ENCODE peak calls at places on chromosomes 16 and 17, in four cellular contexts. T, B, D and F are unnamed samples. For H3K9me1, the result is how much of the 10 kb centered on the place peaks cover.

GRCh38 chr16:81530296-81530721 is 85.7 kb downstream of the CMIP start:
- DNase-seq in D (no peak), B (no peak), T (no peak), F (no peak)

GRCh38 chr16:48013476-48013875 is 142.3 kb downstream of the ABCC12 start:
- DNase-seq in D (no peak), B (no peak), T (no peak), F (peak)

GRCh38 chr16:13176711-13177110 is 275.3 kb downstream of the SHISA9 start:
- DNase-seq in B (no peak), D (no peak), T (no peak), F (no peak)

GRCh38 chr16:28098171-28098958 is 34.9 kb upstream of the GSG1L start:
- DNase-seq in T (no peak), D (no peak), B (no peak), F (no peak)

GRCh38 chr17:67280279-67280678 is 35.3 kb upstream of the HELZ start:
- DNase-seq in T (peak), B (no peak), D (no peak), F (peak)

GRCh38 chr16:66742409-66742808 is 9.0 kb downstream of the DYNC1LI2 start:
- DNase-seq in B (no peak), T (no peak), D (no peak), F (no peak)

GRCh38 chr17:159609-160008 is 21.8 kb downstream of the DOC2B start:
- DNase-seq in T (no peak), D (no peak), B (no peak), F (no peak)

GRCh38 chr16:90020260-90020837 is 1.1 kb upstream of the DBNDD1 start:
- DNase-seq in D (no peak), T (peak), B (no peak), F (no peak)

GRCh38 chr16:1335996-1336395 is 2.6 kb downstream of the BAIAP3 start:
- DNase-seq in T (no peak), D (no peak), B (no peak), F (no peak)

GRCh38 chr16:75621170-75621477 is 2.0 kb downstream of the ADAT1 start:
- DNase-seq in D (peak), T (peak), B (peak), F (no peak)

GRCh38 chr16:57801098-57801855 is 1.0 kb downstream of the KIFC3 start:
- DNase-seq in T (peak), B (no peak), D (peak), F (no peak)

GRCh38 chr16:83552193-83552592 is 255.6 kb upstream of the HSBP1 start:
- DNase-seq in D (no peak), T (peak), B (no peak), F (no peak)

GRCh38 chr17:76519048-76519614 is 17.9 kb upstream of the RHBDF2 start:
- DNase-seq in D (no peak), T (no peak), B (no peak), F (no peak)

GRCh38 chr16:1707193-1707790 is 1.3 kb downstream of the MAPK8IP3 start:
- DNase-seq in T (peak), B (no peak), D (peak), F (no peak)

GRCh38 chr16:70700101-70701020 is 14.5 kb upstream of the MTSS2 start:
- DNase-seq in B (no peak), T (no peak), D (no peak), F (no peak)

GRCh38 chr17:27919120-27919519 is 26.0 kb upstream of the LYRM9 start:
- DNase-seq in D (no peak), B (no peak), T (no peak), F (no peak)

GRCh38 chr17:59762022-59762825 is 54.8 kb downstream of the VMP1 start:
- DNase-seq in D (peak), T (peak), B (no peak), F (no peak)

GRCh38 chr17:73748521-73748920 is 104.3 kb upstream of the SDK2 start:
- DNase-seq in B (no peak), T (no peak), D (no peak), F (no peak)

GRCh38 chr16:85313541-85314208 is 201.4 kb upstream of the CIBAR2 start:
- DNase-seq in T (peak), D (peak), B (no peak), F (no peak)

GRCh38 chr17:74803971-74804370 is 27.8 kb upstream of the NAT9 start:
- DNase-seq in D (no peak), T (no peak), B (no peak), F (no peak)

GRCh38 chr17:18980682-18981384 is 23.7 kb downstream of the FAM83G start:
- DNase-seq in T (peak), B (no peak), D (no peak), F (no peak)

GRCh38 chr17:28018439-28019070 is 23.9 kb upstream of the NLK start:
- DNase-seq in T (peak), B (no peak), D (no peak), F (no peak)

GRCh38 chr17:57834146-57834741 is 15.6 kb downstream of the MRPS23 start:
- DNase-seq in D (no peak), T (no peak), B (no peak), F (no peak)

GRCh38 chr17:11356371-11356770 is 115.4 kb downstream of the SHISA6 start:
- DNase-seq in B (no peak), T (no peak), D (no peak), F (no peak)

GRCh38 chr17:69179227-69179952 is 37.7 kb upstream of the ABCA6 start:
- DNase-seq in B (no peak), D (no peak), T (peak), F (no peak)

GRCh38 chr17:17382901-17383300 is 79.7 kb downstream of the NT5M start:
- DNase-seq in B (no peak), T (no peak), D (peak), F (no peak)

GRCh38 chr17:68910256-68910705 is 44.9 kb downstream of the ABCA8 start:
- DNase-seq in B (no peak), T (peak), D (no peak), F (no peak)

GRCh38 chr17:79323556-79323955 is 248.9 kb downstream of the ENGASE start:
- DNase-seq in D (no peak), T (no peak), B (no peak), F (no peak)

GRCh38 chr16:66509576-66509975 is 40.3 kb downstream of the TK2 start:
- DNase-seq in D (no peak), T (no peak), B (no peak), F (no peak)

GRCh38 chr16:50281391-50282009 is 15.1 kb downstream of the ADCY7 start:
- DNase-seq in D (no peak), B (no peak), T (no peak), F (no peak)

GRCh38 chr17:66978514-66979061 is 14.1 kb downstream of the CACNG4 start:
- DNase-seq in D (no peak), T (no peak), B (no peak), F (no peak)

DNA sequence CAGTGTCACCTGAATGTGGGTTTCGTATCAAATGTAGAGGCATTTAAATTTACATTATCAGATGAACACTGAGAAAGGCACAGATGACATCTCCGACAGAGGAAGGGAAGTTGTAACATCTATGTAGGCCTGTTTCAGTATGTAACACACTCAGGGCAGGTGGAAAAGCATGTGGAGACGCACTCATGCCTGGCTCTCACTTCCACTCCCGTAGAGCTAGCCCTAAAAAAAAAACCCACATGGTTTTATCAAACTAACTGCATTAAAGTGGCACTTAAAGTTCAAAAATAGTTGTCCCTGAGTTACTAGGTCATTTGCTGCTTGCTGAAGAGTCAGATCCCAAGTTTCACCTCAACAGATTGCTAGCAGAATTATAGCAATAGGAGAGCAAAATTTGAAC is 6.1 kb upstream of the ANKFY1 start:
- DNase-seq in B (no peak), T (no peak), D (no peak), F (no peak)
- H3K9me1 ChIP-seq in B (under half), T (under half), D (under half), F (under half)

DNA sequence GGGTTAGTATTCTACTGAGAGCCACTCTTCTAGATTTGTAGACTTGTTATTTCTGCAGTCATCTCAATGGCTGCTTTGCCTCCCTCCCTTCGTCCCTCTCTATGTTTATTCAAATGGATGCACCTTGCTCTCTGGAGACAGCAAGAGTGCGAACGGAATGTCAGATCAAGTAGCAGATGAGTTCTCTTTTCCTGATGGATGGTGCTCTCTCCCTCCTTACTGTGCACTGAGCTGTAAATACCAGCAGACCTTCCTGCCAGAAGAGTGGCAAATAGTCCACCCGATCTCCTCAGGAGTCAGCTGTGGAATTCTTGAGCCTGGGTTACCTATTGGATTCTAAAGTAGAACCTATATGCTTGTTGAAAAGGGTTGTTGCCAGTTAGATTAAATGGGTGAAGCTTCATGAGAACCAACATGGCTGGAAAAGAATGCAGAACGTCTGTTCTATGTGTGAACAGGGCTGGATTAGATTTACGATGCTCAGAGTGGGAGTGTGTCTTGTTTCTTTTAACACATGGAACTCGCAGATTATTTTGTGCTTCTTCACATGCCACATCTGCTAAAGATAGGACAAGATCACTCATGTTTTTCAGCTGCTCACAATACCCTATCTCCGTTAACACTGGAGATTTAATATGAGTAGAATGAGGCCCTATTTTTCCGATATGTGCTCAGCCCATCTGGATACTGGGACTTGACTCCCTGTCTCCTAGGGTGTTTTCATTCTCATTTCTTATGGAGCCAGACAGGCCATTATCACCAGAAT is 6.1 kb downstream of the GNAO1 start:
- DNase-seq in T (no peak), D (no peak), B (no peak), F (no peak)
- H3K4me3 ChIP-seq in T (no peak), D (no peak), B (no peak), F (no peak)

GRCh38 chr17:72671034-72671433 is 421.5 kb downstream of the SLC39A11 start:
- DNase-seq in D (no peak), T (no peak), B (no peak), F (no peak)
- H3K9me1 ChIP-seq in D (under half), T (under half), B (under half), F (under half)

GRCh38 chr17:70871180-70871818 is 702.0 kb downstream of the KCNJ2 start:
- DNase-seq in B (no peak), D (no peak), T (no peak), F (no peak)

GRCh38 chr17:70868134-70868533 is 698.8 kb downstream of the KCNJ2 start:
- DNase-seq in B (no peak), D (no peak), T (no peak), F (no peak)

GRCh38 chr17:70865993-70866804 is 696.9 kb downstream of the KCNJ2 start:
- DNase-seq in B (no peak), D (no peak), T (no peak), F (no peak)

GRCh38 chr17:70872194-70872593 is 702.9 kb downstream of the KCNJ2 start:
- DNase-seq in D (no peak), T (no peak), B (no peak), F (no peak)

DNA sequence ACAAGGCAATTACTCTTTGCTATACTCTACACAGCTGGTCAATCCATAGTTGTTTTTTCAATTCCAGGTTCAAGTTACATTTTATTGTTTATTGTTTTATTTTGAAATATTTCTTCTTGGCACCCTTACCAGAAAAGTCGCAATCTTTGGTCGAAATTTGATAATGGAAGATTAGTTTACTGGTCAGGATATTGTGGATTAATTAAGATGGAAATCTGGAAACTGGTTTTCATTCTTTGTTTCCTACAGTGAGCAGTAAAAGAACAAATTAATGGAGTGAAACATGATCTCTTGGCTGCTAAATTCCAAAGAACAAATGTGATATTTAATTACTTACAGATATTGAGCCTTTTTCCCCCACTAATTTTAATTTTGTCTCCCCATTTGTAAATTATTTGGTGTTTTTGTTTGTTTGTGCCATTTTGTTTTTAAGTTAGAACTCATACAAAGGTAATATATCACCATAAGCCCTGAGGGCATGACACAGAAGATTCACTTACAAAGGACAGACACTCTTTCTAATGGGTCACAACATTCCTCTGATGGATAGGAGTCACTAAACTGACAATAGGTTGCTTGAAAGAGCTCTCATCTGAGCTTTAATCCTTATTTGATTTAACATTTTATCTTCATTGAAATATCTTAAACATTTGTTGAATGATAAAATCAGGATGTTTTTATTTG is 700.2 kb downstream of the KCNJ2 start:
- DNase-seq in T (no peak), D (no peak), B (no peak), F (no peak)
- H3K4me3 ChIP-seq in T (no peak), D (no peak), B (no peak), F (no peak)

DNA sequence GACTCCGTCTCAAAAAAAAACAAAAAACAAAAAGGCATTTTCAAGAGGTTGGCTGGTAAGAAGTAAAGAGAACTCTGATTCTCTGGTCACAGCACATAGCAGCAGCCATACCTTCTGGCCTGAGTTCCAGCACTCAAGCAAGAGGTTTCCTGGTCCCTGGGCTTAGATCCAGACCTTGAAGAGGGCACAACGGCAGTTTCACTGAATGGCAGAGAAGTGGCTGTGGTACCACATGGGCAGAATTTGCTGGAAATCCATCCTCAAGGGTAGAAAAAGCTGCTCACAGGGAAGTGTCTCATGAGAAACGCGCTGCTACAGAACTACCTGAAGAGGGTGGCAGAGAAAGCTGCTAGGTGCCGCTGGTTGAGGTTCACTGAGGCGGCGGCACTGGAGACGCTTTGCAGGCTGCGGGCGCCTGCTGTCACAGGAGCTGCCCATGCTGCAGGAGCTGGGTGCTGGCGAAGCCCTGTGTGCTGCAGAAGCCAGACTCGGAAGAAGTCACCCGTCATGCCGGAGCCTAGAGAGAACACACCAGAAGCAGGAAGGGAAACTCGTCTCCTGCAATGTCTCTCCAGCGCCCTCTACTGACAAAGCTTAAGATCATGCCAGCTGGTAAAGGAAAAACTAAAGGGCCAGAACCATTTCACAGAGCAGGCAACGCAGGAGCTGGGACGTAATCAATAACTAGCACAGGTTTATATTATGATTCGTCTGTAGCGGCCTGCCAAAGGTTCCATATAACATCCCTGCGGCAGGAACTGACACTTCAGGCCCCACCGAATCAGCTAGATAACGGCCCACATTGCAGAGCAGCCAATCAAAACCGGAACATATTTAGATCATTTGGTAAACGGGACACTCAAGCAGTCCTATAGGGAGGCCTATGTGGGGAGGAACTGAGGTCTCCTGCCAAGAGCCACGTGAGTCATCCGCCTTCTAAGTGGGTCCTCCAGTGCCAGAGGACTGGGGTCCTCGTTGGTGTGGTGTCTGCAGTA is 5.4 kb upstream of the ZNF213 start:
- DNase-seq in B (no peak), D (peak), T (peak), F (no peak)
- H3K9me1 ChIP-seq in B (under half), D (under half), T (under half), F (under half)

DNA sequence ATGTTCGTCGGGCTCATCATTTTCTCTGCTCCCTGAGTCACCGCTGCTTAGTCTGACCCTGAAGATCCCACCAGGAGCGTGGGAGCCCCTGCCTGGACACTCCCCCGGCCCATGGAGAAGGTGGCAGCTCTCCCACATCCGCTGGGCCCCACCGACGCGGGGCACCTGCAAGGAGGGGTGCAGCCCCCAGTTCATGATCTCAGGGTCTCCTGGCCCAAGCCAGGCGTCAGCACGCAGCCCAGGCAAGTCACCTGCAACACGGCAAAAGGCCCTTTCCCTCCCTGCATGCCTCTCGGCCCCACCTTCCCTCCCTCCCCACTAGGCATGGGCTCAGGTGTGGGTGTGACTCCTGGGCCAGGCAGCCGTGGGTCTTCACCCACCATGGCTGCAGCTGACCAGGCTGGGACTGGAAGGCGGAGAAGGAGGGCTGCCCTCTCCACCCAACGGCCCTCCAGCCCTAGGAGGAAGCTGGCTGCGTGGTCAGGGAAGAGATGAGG is 9.7 kb upstream of the CHMP6 start:
- DNase-seq in T (no peak), D (no peak), B (no peak), F (no peak)
- H3K4me3 ChIP-seq in T (no peak), D (no peak), B (no peak), F (no peak)

DNA sequence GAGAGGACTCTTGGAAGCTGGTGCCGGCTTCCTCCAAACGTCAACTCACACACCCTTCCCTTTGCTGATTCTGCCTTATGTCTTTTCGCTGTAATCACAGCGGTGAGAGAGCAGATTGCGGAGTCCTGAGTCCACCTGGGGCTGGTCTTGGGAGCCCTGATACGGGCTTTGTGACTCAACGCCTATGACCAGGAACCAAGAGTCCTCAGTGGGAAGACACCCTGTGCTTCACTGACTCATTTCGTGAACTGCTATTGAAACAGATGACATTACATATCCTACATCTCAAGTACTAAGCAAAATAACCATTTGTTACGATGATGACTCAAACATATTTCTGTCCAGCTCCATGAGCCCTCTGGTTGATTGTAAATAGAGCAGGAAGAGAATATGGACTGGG is 90.7 kb upstream of the CREBBP start:
- DNase-seq in B (no peak), D (no peak), T (peak), F (no peak)
- H3K9me1 ChIP-seq in B (under half), D (under half), T (under half), F (under half)

DNA sequence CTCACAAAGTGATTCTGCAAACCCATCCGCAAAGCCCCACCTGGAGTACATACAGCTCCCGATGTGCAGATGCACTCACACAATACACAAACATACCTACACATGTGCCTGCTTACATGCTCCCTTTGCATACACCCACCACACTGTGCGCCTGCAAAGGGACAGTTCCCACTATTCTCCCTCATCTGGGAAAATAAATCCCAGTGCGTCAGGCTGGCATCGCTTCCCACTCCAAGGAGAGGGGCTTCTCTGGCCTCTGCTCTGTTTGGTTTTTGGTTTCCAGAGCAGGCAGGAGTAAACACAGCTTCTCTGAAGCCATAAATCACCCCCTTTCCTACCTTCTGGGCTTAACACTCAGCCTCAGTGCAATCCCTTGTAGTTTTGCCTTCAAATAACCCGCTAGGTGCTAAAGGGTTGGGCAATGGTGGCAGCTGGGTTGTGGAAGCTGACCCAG is 14.7 kb downstream of the HOXB4 start:
- DNase-seq in T (peak), B (no peak), D (no peak), F (no peak)
- H3K4me3 ChIP-seq in T (peak), B (no peak), D (peak), F (no peak)